ENCODE peak calls at places on chromosomes 7 and 10, in six cellular contexts. One of them, this sample, is unnamed.

GRCh38 chr7:138460649-138461607 is 869 bp downstream of the TRIM24 start:
- DNase-seq in keratinocyte: no peak
- DNase-seq in tibial artery: peak
- DNase-seq in HL-60: peak
- DNase-seq in cardiac fibroblast: peak
- DNase-seq in ovary: peak
- DNase-seq in this sample: peak

GRCh38 chr10:11175823-11176243 is 158.2 kb downstream of the CELF2 start:
- DNase-seq in ovary: no peak
- DNase-seq in HL-60: no peak
- DNase-seq in tibial artery: no peak
- DNase-seq in cardiac fibroblast: no peak
- DNase-seq in keratinocyte: no peak
- DNase-seq in this sample: no peak

GRCh38 chr10:129545257-129545656 is 78.2 kb downstream of the MGMT start:
- DNase-seq in ovary: no peak
- DNase-seq in keratinocyte: no peak
- DNase-seq in cardiac fibroblast: peak
- DNase-seq in HL-60: no peak
- DNase-seq in tibial artery: no peak
- DNase-seq in this sample: no peak

GRCh38 chr7:64990216-64990615 is 620 bp downstream of the ZNF117 start:
- DNase-seq in tibial artery: no peak
- DNase-seq in ovary: no peak
- DNase-seq in keratinocyte: no peak
- DNase-seq in HL-60: no peak
- DNase-seq in cardiac fibroblast: no peak
- DNase-seq in this sample: no peak

GRCh38 chr7:128121731-128122576 is 90.7 kb upstream of the LRRC4 start:
- DNase-seq in ovary: peak
- DNase-seq in HL-60: peak
- DNase-seq in keratinocyte: no peak
- DNase-seq in cardiac fibroblast: peak
- DNase-seq in tibial artery: no peak
- DNase-seq in this sample: no peak

GRCh38 chr10:68202965-68203358 is 29.0 kb downstream of the ATOH7 start:
- DNase-seq in ovary: no peak
- DNase-seq in keratinocyte: no peak
- DNase-seq in HL-60: peak
- DNase-seq in cardiac fibroblast: peak
- DNase-seq in tibial artery: no peak
- DNase-seq in this sample: peak

GRCh38 chr10:13404305-13404759 is 56.2 kb upstream of the SEPHS1 start:
- DNase-seq in ovary: no peak
- DNase-seq in cardiac fibroblast: no peak
- DNase-seq in HL-60: no peak
- DNase-seq in keratinocyte: no peak
- DNase-seq in tibial artery: no peak
- DNase-seq in this sample: no peak

GRCh38 chr7:158650821-158651225 is 53.8 kb downstream of the NCAPG2 start:
- DNase-seq in cardiac fibroblast: peak
- DNase-seq in keratinocyte: no peak
- DNase-seq in tibial artery: no peak
- DNase-seq in HL-60: no peak
- DNase-seq in ovary: no peak
- DNase-seq in this sample: peak

GRCh38 chr10:95363303-95363912 is 72.6 kb upstream of the PDLIM1 start:
- DNase-seq in cardiac fibroblast: peak
- DNase-seq in ovary: no peak
- DNase-seq in tibial artery: no peak
- DNase-seq in HL-60: peak
- DNase-seq in keratinocyte: no peak
- DNase-seq in this sample: peak

GRCh38 chr10:58886390-58886789 is 290.1 kb upstream of the PHYHIPL start:
- DNase-seq in cardiac fibroblast: no peak
- DNase-seq in tibial artery: no peak
- DNase-seq in keratinocyte: no peak
- DNase-seq in HL-60: no peak
- DNase-seq in ovary: no peak
- DNase-seq in this sample: no peak

GRCh38 chr10:125495386-125495785 is 187.6 kb downstream of the TEX36 start:
- DNase-seq in keratinocyte: no peak
- DNase-seq in HL-60: no peak
- DNase-seq in tibial artery: no peak
- DNase-seq in ovary: no peak
- DNase-seq in cardiac fibroblast: no peak
- DNase-seq in this sample: no peak

GRCh38 chr10:17805921-17806577 is 3.1 kb upstream of the MRC1 start:
- DNase-seq in HL-60: no peak
- DNase-seq in keratinocyte: no peak
- DNase-seq in tibial artery: no peak
- DNase-seq in ovary: no peak
- DNase-seq in cardiac fibroblast: no peak
- DNase-seq in this sample: no peak

GRCh38 chr10:88932539-88933256 is 19.9 kb downstream of the ACTA2 start:
- DNase-seq in tibial artery: peak
- DNase-seq in ovary: peak
- DNase-seq in cardiac fibroblast: peak
- DNase-seq in keratinocyte: peak
- DNase-seq in HL-60: peak
- DNase-seq in this sample: peak

GRCh38 chr10:43868952-43869351 is 220.3 kb upstream of the ZNF32 start:
- DNase-seq in ovary: no peak
- DNase-seq in HL-60: no peak
- DNase-seq in tibial artery: no peak
- DNase-seq in keratinocyte: no peak
- DNase-seq in cardiac fibroblast: no peak
- DNase-seq in this sample: no peak
- H3K4me3 ChIP-seq in ovary: no peak
- H3K4me3 ChIP-seq in HL-60: no peak
- H3K4me3 ChIP-seq in tibial artery: no peak
- H3K4me3 ChIP-seq in keratinocyte: no peak
- H3K4me3 ChIP-seq in cardiac fibroblast: no peak
- H3K4me3 ChIP-seq in this sample: no peak

DNA sequence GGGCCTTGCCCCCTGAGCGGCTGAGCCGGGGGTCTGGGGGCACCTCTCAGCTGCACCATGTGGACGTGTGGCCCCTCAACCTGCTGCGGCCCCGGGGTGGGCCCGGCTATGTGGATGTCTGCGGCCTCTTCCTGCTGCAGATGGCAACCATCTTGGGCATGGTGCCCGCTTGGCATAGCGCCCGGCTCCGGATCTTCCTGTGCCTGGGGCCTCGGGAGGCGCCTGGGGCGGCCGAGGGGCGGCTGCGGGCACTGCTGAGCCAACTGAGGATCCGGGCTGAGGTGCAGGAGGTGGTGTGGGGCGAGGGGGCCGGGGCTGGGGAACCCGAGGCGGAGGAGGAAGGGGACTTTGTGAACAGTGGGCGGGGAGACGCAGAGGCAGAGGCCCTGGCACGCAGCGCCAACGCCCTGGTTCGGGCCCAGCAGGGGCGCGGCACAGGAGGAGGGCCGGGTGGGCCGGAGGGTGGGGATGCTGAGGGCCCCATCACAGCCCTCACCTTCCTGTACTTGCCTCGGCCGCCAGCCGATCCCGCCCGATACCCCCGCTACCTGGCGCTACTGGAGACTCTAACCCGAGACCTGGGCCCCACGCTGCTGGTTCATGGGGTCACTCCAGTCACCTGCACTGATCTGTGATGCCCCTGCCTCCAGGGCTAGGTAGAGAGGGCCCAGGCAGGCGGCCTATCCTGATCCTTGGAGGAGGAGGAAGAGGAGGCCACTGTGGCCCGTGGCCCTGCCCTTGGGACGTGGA is 1.0 kb upstream of the TRIP6 start:
- DNase-seq in ovary: peak
- DNase-seq in keratinocyte: no peak
- DNase-seq in tibial artery: peak
- DNase-seq in HL-60: peak
- DNase-seq in cardiac fibroblast: peak
- DNase-seq in this sample: no peak
- H3K4me3 ChIP-seq in ovary: peak
- H3K4me3 ChIP-seq in keratinocyte: peak
- H3K4me3 ChIP-seq in tibial artery: peak
- H3K4me3 ChIP-seq in HL-60: no peak
- H3K4me3 ChIP-seq in cardiac fibroblast: no peak
- H3K4me3 ChIP-seq in this sample: no peak

GRCh38 chr10:48398261-48398660 is 91.8 kb downstream of the MAPK8 start:
- DNase-seq in HL-60: no peak
- DNase-seq in tibial artery: no peak
- DNase-seq in cardiac fibroblast: no peak
- DNase-seq in ovary: no peak
- DNase-seq in keratinocyte: no peak
- DNase-seq in this sample: no peak
- H3K4me3 ChIP-seq in HL-60: no peak
- H3K4me3 ChIP-seq in tibial artery: no peak
- H3K4me3 ChIP-seq in cardiac fibroblast: no peak
- H3K4me3 ChIP-seq in ovary: no peak
- H3K4me3 ChIP-seq in keratinocyte: no peak
- H3K4me3 ChIP-seq in this sample: no peak

GRCh38 chr7:17054836-17055235 is 173.1 kb upstream of the AGR3 start:
- DNase-seq in ovary: no peak
- DNase-seq in keratinocyte: no peak
- DNase-seq in cardiac fibroblast: no peak
- DNase-seq in HL-60: no peak
- DNase-seq in tibial artery: no peak
- DNase-seq in this sample: no peak
- H3K4me3 ChIP-seq in ovary: no peak
- H3K4me3 ChIP-seq in keratinocyte: no peak
- H3K4me3 ChIP-seq in cardiac fibroblast: no peak
- H3K4me3 ChIP-seq in HL-60: no peak
- H3K4me3 ChIP-seq in tibial artery: no peak
- H3K4me3 ChIP-seq in this sample: no peak

DNA sequence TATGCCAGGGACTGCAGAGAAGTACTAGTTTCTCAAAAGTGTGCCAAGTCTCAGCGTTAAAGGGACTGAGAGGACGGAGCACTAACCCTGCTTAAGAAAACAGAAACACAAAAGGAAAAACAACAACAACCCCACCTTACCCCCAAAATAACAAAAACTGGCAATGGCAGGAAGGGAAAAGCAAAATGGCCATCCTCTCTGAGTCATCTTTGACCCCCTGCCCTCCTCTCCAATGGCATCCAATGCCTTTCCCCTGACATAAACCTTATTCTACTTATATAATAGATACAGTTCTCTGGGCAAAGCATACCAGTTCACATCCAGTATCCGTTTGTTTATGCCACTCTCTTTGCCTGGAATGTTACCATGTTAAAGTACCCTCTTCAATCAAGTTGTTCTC is 1.6 kb downstream of the POLR1F start:
- DNase-seq in HL-60: no peak
- DNase-seq in tibial artery: no peak
- DNase-seq in cardiac fibroblast: peak
- DNase-seq in keratinocyte: no peak
- DNase-seq in ovary: no peak
- DNase-seq in this sample: peak
- H3K4me3 ChIP-seq in HL-60: peak
- H3K4me3 ChIP-seq in tibial artery: no peak
- H3K4me3 ChIP-seq in cardiac fibroblast: no peak
- H3K4me3 ChIP-seq in keratinocyte: peak
- H3K4me3 ChIP-seq in ovary: no peak
- H3K4me3 ChIP-seq in this sample: peak

GRCh38 chr7:922334-923107 is 32.0 kb downstream of the ADAP1 start:
- DNase-seq in keratinocyte: no peak
- DNase-seq in cardiac fibroblast: no peak
- DNase-seq in HL-60: no peak
- DNase-seq in tibial artery: peak
- DNase-seq in ovary: peak
- DNase-seq in this sample: no peak
- H3K4me3 ChIP-seq in keratinocyte: no peak
- H3K4me3 ChIP-seq in cardiac fibroblast: no peak
- H3K4me3 ChIP-seq in HL-60: peak
- H3K4me3 ChIP-seq in tibial artery: no peak
- H3K4me3 ChIP-seq in ovary: no peak
- H3K4me3 ChIP-seq in this sample: no peak

GRCh38 chr10:117169480-117169879 is 27.8 kb upstream of the KCNK18 start:
- DNase-seq in HL-60: no peak
- DNase-seq in keratinocyte: no peak
- DNase-seq in cardiac fibroblast: no peak
- DNase-seq in tibial artery: no peak
- DNase-seq in ovary: no peak
- DNase-seq in this sample: no peak
- H3K4me3 ChIP-seq in HL-60: no peak
- H3K4me3 ChIP-seq in keratinocyte: no peak
- H3K4me3 ChIP-seq in cardiac fibroblast: no peak
- H3K4me3 ChIP-seq in tibial artery: no peak
- H3K4me3 ChIP-seq in ovary: no peak
- H3K4me3 ChIP-seq in this sample: no peak

This sample was measured in adipocyte.